ENCODE peak calls at places on chromosomes 5 and 9, in five cellular contexts. D is HCT116, P is HepG2, C is GM12878, A is K562. M is an unnamed sample.

GRCh38 chr5:79611046-79611829 is 1.0 kb upstream of the TENT2 start:
- DNase-seq in D (no peak), P (no peak), C (no peak), A (no peak), M (no peak)

GRCh38 chr5:2700876-2701275 is 50.6 kb downstream of the IRX2 start:
- DNase-seq in D (no peak), P (no peak), C (no peak), A (no peak), M (no peak)

GRCh38 chr5:119070578-119070827 is 384 bp upstream of the DMXL1 start:
- DNase-seq in D (no peak), P (no peak), C (no peak), A (no peak), M (peak)

GRCh38 chr5:55036477-55036876 is 12.4 kb downstream of the GZMK start:
- DNase-seq in D (no peak), P (no peak), C (no peak), A (no peak), M (no peak)

GRCh38 chr5:139705655-139706587 is 57.8 kb downstream of the CXXC5 start:
- DNase-seq in D (no peak), P (no peak), C (no peak), A (no peak), M (no peak)

GRCh38 chr9:136695955-136696354 is 8.7 kb upstream of the AGPAT2 start:
- DNase-seq in D (no peak), P (no peak), C (no peak), A (no peak), M (no peak)

GRCh38 chr9:17009071-17009470 is 125.8 kb upstream of the CNTLN start:
- DNase-seq in D (no peak), P (no peak), C (no peak), A (no peak), M (no peak)

GRCh38 chr5:179613460-179614071 is 9.9 kb downstream of the HNRNPH1 start:
- DNase-seq in D (no peak), P (no peak), C (no peak), A (no peak), M (no peak)

GRCh38 chr9:15531380-15531779 is 20.6 kb upstream of the PSIP1 start:
- DNase-seq in D (no peak), P (no peak), C (no peak), A (no peak), M (no peak)

GRCh38 chr5:153441997-153442396 is 48.5 kb upstream of the GRIA1 start:
- DNase-seq in D (no peak), P (no peak), C (no peak), A (no peak), M (no peak)

GRCh38 chr9:94859891-94860290 is 133.4 kb downstream of the AOPEP start:
- DNase-seq in D (no peak), P (no peak), C (no peak), A (no peak), M (no peak)

GRCh38 chr9:94250456-94250855 is 8.6 kb upstream of the ZNF169 start:
- DNase-seq in D (no peak), P (no peak), C (no peak), A (no peak), M (no peak)

GRCh38 chr9:75891277-75892167 is 1.0 kb downstream of the PCSK5 start:
- DNase-seq in D (peak), P (no peak), C (no peak), A (no peak), M (peak)

GRCh38 chr9:107740088-107740980 is 250.8 kb upstream of the KLF4 start:
- DNase-seq in D (no peak), P (no peak), C (no peak), A (no peak), M (no peak)

GRCh38 chr5:33228149-33228548 is 212.6 kb upstream of the TARS1 start:
- DNase-seq in D (no peak), P (no peak), C (no peak), A (no peak), M (no peak)

GRCh38 chr5:114361724-114362196 is at the start of gene KCNN2:
- DNase-seq in D (no peak), P (peak), C (peak), A (no peak), M (peak)

GRCh38 chr5:18742830-18743229 is 1108.6 kb downstream of the TAF11L14 start:
- DNase-seq in D (no peak), P (no peak), C (no peak), A (no peak), M (no peak)

GRCh38 chr9:36995927-36996471 is 38.1 kb downstream of the PAX5 start:
- DNase-seq in D (peak), P (peak), C (no peak), A (peak), M (peak)

GRCh38 chr5:65812648-65813047 is 90.6 kb downstream of the NLN start:
- DNase-seq in D (peak), P (no peak), C (no peak), A (no peak), M (no peak)

GRCh38 chr9:75906531-75906930 is 16.1 kb downstream of the PCSK5 start:
- DNase-seq in D (no peak), P (no peak), C (no peak), A (no peak), M (no peak)

GRCh38 chr5:175658299-175659145 is 651 bp downstream of the HRH2 start:
- DNase-seq in D (no peak), P (no peak), C (no peak), A (no peak), M (peak)

GRCh38 chr5:43348207-43348606 is 35.0 kb upstream of the HMGCS1 start:
- DNase-seq in D (no peak), P (peak), C (no peak), A (no peak), M (no peak)

GRCh38 chr5:37005946-37006540 is 129.5 kb downstream of the NIPBL start:
- DNase-seq in D (peak), P (peak), C (no peak), A (peak), M (peak)

GRCh38 chr5:32598997-32599549 is 13.7 kb downstream of the SUB1 start:
- DNase-seq in D (no peak), P (no peak), C (no peak), A (no peak), M (no peak)

GRCh38 chr5:378976-379742 is 57.6 kb downstream of the AHRR start:
- DNase-seq in D (no peak), P (no peak), C (peak), A (no peak), M (peak)

GRCh38 chr9:122228906-122229837 is at the start of gene LHX6:
- DNase-seq in D (no peak), P (no peak), C (no peak), A (peak), M (peak)

GRCh38 chr5:147436596-147436995 is 73.3 kb downstream of the DPYSL3 start:
- DNase-seq in D (no peak), P (no peak), C (no peak), A (no peak), M (no peak)

GRCh38 chr9:118023649-118024048 is 319.4 kb downstream of the TLR4 start:
- DNase-seq in D (no peak), P (no peak), C (no peak), A (no peak), M (no peak)

GRCh38 chr9:131776473-131776872 is 36.6 kb upstream of the RAPGEF1 start:
- DNase-seq in D (peak), P (peak), C (no peak), A (peak), M (no peak)

GRCh38 chr5:139658928-139659667 is 10.9 kb downstream of the CXXC5 start:
- DNase-seq in D (no peak), P (no peak), C (no peak), A (no peak), M (no peak)

GRCh38 chr9:137080260-137081122 is 3.2 kb downstream of the UAP1L1 start:
- DNase-seq in D (no peak), P (no peak), C (no peak), A (no peak), M (no peak)

GRCh38 chr5:1907616-1908015 is 24.9 kb upstream of the IRX4 start:
- DNase-seq in D (no peak), P (no peak), C (no peak), A (no peak), M (no peak)

GRCh38 chr5:16066810-16067209 is 112.8 kb downstream of the MARCHF11 start:
- DNase-seq in D (no peak), P (no peak), C (no peak), A (no peak), M (no peak)

GRCh38 chr5:121315786-121316185 is 535.9 kb upstream of the FTMT start:
- DNase-seq in D (no peak), P (no peak), C (no peak), A (no peak), M (no peak)

GRCh38 chr9:84993105-84993504 is 323.6 kb downstream of the NTRK2 start:
- DNase-seq in D (no peak), P (no peak), C (no peak), A (no peak), M (no peak)

GRCh38 chr9:101586651-101587050 is 8.1 kb downstream of the PPP3R2 start:
- DNase-seq in D (no peak), P (peak), C (no peak), A (no peak), M (no peak)

GRCh38 chr9:127567119-127567897 is 44.8 kb upstream of the STXBP1 start:
- DNase-seq in D (no peak), P (no peak), C (no peak), A (peak), M (peak)

DNA sequence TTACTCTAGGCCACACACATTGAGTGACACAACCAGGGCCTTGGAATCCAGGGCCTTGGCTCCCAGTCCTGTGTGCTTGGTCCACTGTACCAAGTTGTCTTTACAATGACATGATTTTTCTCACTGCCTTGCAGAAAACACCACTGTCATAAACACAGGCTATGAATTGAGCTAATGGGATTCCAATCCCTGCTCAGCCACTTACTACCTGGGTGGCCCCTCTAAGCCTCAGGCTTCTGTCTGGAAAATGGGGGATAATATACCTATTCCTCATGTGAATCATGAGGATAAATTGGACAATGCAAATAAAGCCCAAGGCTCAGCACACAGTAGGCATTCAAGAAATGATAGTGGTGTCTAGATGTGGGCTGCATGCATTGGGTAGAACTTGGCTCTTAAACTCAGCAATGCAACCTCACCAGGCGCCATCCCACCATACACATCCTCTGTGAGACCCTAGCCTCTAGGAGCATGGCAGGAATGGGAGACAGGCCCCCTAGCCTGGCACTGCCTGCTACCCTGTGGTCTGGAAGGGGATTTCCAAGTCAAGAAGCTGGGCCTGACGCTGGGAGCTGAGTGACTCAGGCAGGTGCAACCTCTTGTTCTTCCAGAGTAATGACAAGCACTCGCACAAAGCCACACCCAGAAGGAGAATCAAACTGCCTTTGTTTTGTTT is 2.3 kb upstream of the TNIP1 start:
- DNase-seq in D (no peak), P (no peak), C (no peak), A (no peak), M (no peak)
- TF ChIP-seq ZBTB33 in D (no peak), P (no peak), C (no peak), A (no peak), M (no peak)

GRCh38 chr9:109176963-109177362 is 9.9 kb upstream of the FRRS1L start:
- DNase-seq in D (no peak), P (no peak), C (no peak), A (no peak), M (no peak)
- H2AFZ ChIP-seq in D (no peak), P (no peak), C (no peak), A (no peak), M (no peak)

GRCh38 chr5:34653708-34654107 is 2.4 kb upstream of the RAI14 start:
- DNase-seq in D (no peak), P (no peak), C (no peak), A (no peak), M (no peak)

GRCh38 chr5:34655354-34655991 is 655 bp upstream of the RAI14 start:
- DNase-seq in D (no peak), P (peak), C (no peak), A (peak), M (peak)

GRCh38 chr5:34651791-34652190 is 4.3 kb upstream of the RAI14 start:
- DNase-seq in D (no peak), P (no peak), C (no peak), A (no peak), M (no peak)

GRCh38 chr5:34652916-34653315 is 3.2 kb upstream of the RAI14 start:
- DNase-seq in D (no peak), P (no peak), C (no peak), A (no peak), M (no peak)

DNA sequence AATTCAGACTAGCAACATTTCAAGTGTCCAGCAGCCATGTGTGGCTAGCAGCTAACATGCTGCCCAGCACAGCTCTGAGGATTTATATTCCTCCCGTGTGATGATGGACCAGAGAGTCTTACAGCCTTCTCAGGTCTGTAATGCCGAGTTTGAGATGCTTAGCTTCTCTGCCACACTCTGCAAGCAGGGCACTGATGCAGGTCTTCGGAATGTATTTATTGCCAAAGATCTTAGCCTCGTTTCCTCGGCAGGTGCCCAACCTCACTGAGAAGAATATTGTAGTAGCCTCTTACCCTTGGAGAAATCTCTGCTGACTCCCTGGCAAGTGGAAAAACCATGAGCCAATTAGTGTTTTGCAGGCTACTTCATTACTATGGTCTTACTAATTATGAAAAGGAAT is 3.7 kb upstream of the RAI14 start:
- DNase-seq in D (no peak), P (no peak), C (no peak), A (no peak), M (no peak)
- TF ChIP-seq ZBTB33 in D (no peak), P (no peak), C (no peak), A (no peak), M (no peak)

DNA sequence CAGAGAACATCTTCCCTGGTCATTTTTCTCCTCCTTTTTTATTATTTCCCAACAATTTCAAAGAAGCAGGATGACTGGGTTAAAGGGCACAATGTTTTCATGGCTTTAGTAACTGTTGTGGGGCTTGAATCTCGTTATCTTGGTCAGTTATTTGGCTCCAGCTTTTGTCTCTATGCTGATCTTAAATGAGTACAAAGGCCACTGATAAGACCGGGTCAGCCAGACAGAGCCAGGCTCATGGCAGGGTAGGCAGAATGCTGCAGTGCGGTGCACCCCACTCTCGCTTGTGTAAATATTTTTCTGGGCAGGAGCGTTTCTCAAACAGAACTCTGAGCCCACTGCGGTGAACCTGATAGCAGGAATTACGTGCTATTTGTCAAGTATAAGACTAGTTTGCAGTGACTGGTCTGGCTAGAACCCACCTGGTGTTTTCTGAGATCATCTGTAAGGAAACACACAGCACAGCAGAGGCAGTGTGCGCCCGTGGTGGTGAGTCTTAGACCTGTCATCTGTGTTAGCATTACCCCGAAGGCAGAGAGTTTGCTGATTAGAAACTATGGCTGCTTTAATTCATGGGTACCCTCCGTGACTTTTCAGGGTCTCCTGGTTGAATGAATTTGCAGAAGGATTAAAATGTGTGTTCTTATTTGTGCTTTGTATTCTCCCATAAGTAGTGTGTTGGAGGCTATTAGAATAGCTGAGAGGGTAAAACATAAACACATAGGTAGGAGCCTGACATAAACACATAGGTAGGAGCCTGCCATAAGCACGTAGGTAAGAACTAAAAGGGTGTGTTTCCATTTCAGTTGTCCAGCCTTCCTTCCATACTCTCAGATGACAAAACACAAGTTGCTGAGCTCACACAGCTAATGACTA is 158.6 kb upstream of the DMRT1 start:
- DNase-seq in D (no peak), P (peak), C (no peak), A (no peak), M (no peak)
- H2AFZ ChIP-seq in D (no peak), P (no peak), C (no peak), A (no peak), M (peak)

GRCh38 chr9:14437336-14438231 is 123.6 kb upstream of the NFIB start:
- DNase-seq in D (no peak), P (no peak), C (no peak), A (no peak), M (peak)
- TF ChIP-seq ZBTB33 in D (no peak), P (no peak), C (no peak), A (no peak), M (no peak)

DNA sequence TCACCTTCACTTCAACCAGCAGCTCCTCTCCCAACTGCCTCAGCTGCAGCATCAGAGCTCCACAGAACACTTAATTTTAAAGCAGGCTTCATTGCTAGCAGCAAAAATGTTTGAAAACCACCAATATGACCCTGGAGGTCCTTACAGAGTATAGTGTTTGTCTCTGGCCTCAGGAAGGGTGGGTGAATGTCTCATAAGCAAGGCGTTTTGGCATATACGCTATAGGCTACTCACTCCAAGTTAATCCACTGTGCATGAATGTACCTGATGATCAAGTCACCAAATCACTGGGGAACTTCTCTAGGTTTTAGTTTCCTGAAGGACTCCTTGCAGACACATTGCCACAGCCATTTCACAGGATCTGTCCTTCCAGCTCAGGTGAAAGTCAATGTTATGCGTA is 125.3 kb downstream of the GABBR2 start:
- DNase-seq in D (no peak), P (no peak), C (no peak), A (no peak), M (no peak)
- H2AFZ ChIP-seq in D (no peak), P (no peak), C (no peak), A (no peak), M (no peak)

DNA sequence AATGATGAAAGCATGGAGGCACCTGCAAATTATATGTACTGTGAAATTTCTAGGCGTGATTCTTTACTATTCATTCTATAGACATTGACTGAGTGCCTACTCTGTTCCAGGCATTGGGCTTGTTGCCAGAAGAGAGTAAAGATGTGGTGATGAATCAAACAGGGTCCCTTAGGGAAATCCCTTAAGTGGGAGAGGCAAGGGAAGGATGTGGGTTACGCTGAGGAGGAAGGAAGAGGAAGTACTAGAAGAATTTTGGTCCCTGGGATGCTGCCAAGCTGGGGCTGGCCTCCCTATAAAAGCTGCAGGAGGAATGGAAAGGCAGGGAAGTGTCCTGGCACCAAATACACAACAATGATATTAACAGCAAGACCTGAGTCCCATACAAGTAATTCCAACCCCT is 76.7 kb upstream of the SPOCK1 start:
- DNase-seq in D (no peak), P (no peak), C (no peak), A (no peak), M (no peak)
- TF ChIP-seq ZBTB33 in D (no peak), P (no peak), C (no peak), A (no peak), M (no peak)

M was measured in SK-N-SH.